ENCODE peak calls at places on chromosomes 16 and 17, in five cellular contexts. One of them, this sample, is unnamed.

GRCh38 chr16:66495440-66495839 is 54.5 kb downstream of the TK2 start:
- DNase-seq in GM04503: no peak
- DNase-seq in cardiac fibroblast: no peak
- DNase-seq in CD4-positive, alpha-beta T cell: no peak
- DNase-seq in HTR-8/SVneo: no peak
- DNase-seq in this sample: no peak

GRCh38 chr16:81443688-81444447 is 740 bp upstream of the CMIP start:
- DNase-seq in CD4-positive, alpha-beta T cell: no peak
- DNase-seq in cardiac fibroblast: no peak
- DNase-seq in GM04503: no peak
- DNase-seq in HTR-8/SVneo: no peak
- DNase-seq in this sample: no peak

GRCh38 chr17:81492706-81493105 is 19.9 kb downstream of the ACTG1 start:
- DNase-seq in CD4-positive, alpha-beta T cell: no peak
- DNase-seq in HTR-8/SVneo: no peak
- DNase-seq in cardiac fibroblast: no peak
- DNase-seq in GM04503: no peak
- DNase-seq in this sample: no peak

GRCh38 chr16:595942-596735 is 6.3 kb downstream of the RAB40C start:
- DNase-seq in HTR-8/SVneo: no peak
- DNase-seq in GM04503: no peak
- DNase-seq in CD4-positive, alpha-beta T cell: no peak
- DNase-seq in cardiac fibroblast: no peak
- DNase-seq in this sample: no peak

GRCh38 chr17:60557805-60558204 is 31.8 kb upstream of the APPBP2 start:
- DNase-seq in cardiac fibroblast: peak; percentile 33
- DNase-seq in CD4-positive, alpha-beta T cell: no peak
- DNase-seq in HTR-8/SVneo: no peak
- DNase-seq in GM04503: no peak
- DNase-seq in this sample: peak; percentile 7

GRCh38 chr16:47503936-47504335 is 42.8 kb downstream of the PHKB start:
- DNase-seq in HTR-8/SVneo: no peak
- DNase-seq in cardiac fibroblast: peak; percentile 41
- DNase-seq in CD4-positive, alpha-beta T cell: no peak
- DNase-seq in GM04503: no peak
- DNase-seq in this sample: no peak

GRCh38 chr17:42023524-42024349 is 3.8 kb downstream of the NKIRAS2 start:
- DNase-seq in HTR-8/SVneo: no peak
- DNase-seq in GM04503: no peak
- DNase-seq in cardiac fibroblast: no peak
- DNase-seq in CD4-positive, alpha-beta T cell: no peak
- DNase-seq in this sample: no peak

GRCh38 chr16:964696-965395 is 5.9 kb downstream of the LMF1 start:
- DNase-seq in CD4-positive, alpha-beta T cell: peak; percentile 69
- DNase-seq in cardiac fibroblast: no peak
- DNase-seq in HTR-8/SVneo: no peak
- DNase-seq in GM04503: no peak
- DNase-seq in this sample: no peak

GRCh38 chr16:54928421-54929089 is 2.1 kb upstream of the IRX5 start:
- DNase-seq in HTR-8/SVneo: no peak
- DNase-seq in GM04503: no peak
- DNase-seq in cardiac fibroblast: peak; percentile 46
- DNase-seq in CD4-positive, alpha-beta T cell: no peak
- DNase-seq in this sample: no peak

GRCh38 chr16:81094771-81095251 is 1.4 kb downstream of the GCSH start:
- DNase-seq in HTR-8/SVneo: no peak
- DNase-seq in cardiac fibroblast: peak; percentile 18
- DNase-seq in CD4-positive, alpha-beta T cell: no peak
- DNase-seq in GM04503: no peak
- DNase-seq in this sample: no peak

GRCh38 chr16:58543685-58544084 is 28.4 kb downstream of the SETD6 start:
- DNase-seq in HTR-8/SVneo: no peak
- DNase-seq in GM04503: no peak
- DNase-seq in cardiac fibroblast: no peak
- DNase-seq in CD4-positive, alpha-beta T cell: no peak
- DNase-seq in this sample: no peak

GRCh38 chr17:2124391-2124790 is 69.5 kb downstream of the HIC1 start:
- DNase-seq in CD4-positive, alpha-beta T cell: no peak
- DNase-seq in cardiac fibroblast: peak; percentile 26
- DNase-seq in GM04503: no peak
- DNase-seq in HTR-8/SVneo: no peak
- DNase-seq in this sample: no peak

GRCh38 chr17:82416771-82417170 is 1.4 kb upstream of the HEXD start:
- DNase-seq in CD4-positive, alpha-beta T cell: no peak
- DNase-seq in HTR-8/SVneo: no peak
- DNase-seq in GM04503: no peak
- DNase-seq in cardiac fibroblast: no peak
- DNase-seq in this sample: no peak

GRCh38 chr16:17452931-17453330 is 17.8 kb downstream of the XYLT1 start:
- DNase-seq in cardiac fibroblast: no peak
- DNase-seq in GM04503: no peak
- DNase-seq in CD4-positive, alpha-beta T cell: no peak
- DNase-seq in HTR-8/SVneo: no peak
- DNase-seq in this sample: no peak

GRCh38 chr16:70565053-70565452 is 41.4 kb downstream of the SF3B3 start:
- DNase-seq in HTR-8/SVneo: no peak
- DNase-seq in cardiac fibroblast: no peak
- DNase-seq in CD4-positive, alpha-beta T cell: no peak
- DNase-seq in GM04503: no peak
- DNase-seq in this sample: no peak

GRCh38 chr17:42354956-42355843 is 33.0 kb downstream of the STAT3 start:
- DNase-seq in HTR-8/SVneo: no peak
- DNase-seq in cardiac fibroblast: peak; percentile 62
- DNase-seq in CD4-positive, alpha-beta T cell: no peak
- DNase-seq in GM04503: peak; percentile 65
- DNase-seq in this sample: no peak

GRCh38 chr16:51884773-51885172 is 662.2 kb downstream of the TOX3 start:
- DNase-seq in CD4-positive, alpha-beta T cell: no peak
- DNase-seq in HTR-8/SVneo: no peak
- DNase-seq in GM04503: no peak
- DNase-seq in cardiac fibroblast: no peak
- DNase-seq in this sample: no peak

GRCh38 chr16:82020051-82020450 is 8.8 kb upstream of the SDR42E1 start:
- DNase-seq in CD4-positive, alpha-beta T cell: no peak
- DNase-seq in GM04503: no peak
- DNase-seq in HTR-8/SVneo: no peak
- DNase-seq in cardiac fibroblast: no peak
- DNase-seq in this sample: no peak

GRCh38 chr16:50253511-50253903 is 12.8 kb upstream of the ADCY7 start:
- DNase-seq in cardiac fibroblast: no peak
- DNase-seq in CD4-positive, alpha-beta T cell: no peak
- DNase-seq in GM04503: no peak
- DNase-seq in HTR-8/SVneo: no peak
- DNase-seq in this sample: no peak

GRCh38 chr17:15220785-15221184 is 44.3 kb downstream of the PMP22 start:
- DNase-seq in cardiac fibroblast: peak; percentile 35
- DNase-seq in CD4-positive, alpha-beta T cell: no peak
- DNase-seq in HTR-8/SVneo: no peak
- DNase-seq in GM04503: peak; percentile 28
- DNase-seq in this sample: no peak

GRCh38 chr17:36657763-36658490 is 56.5 kb downstream of the MRM1 start:
- DNase-seq in CD4-positive, alpha-beta T cell: no peak
- DNase-seq in GM04503: no peak
- DNase-seq in HTR-8/SVneo: no peak
- DNase-seq in cardiac fibroblast: no peak
- DNase-seq in this sample: no peak

GRCh38 chr17:39736319-39737165 is 1.2 kb upstream of the GRB7 start:
- DNase-seq in cardiac fibroblast: no peak
- DNase-seq in GM04503: no peak
- DNase-seq in HTR-8/SVneo: peak; percentile 63
- DNase-seq in CD4-positive, alpha-beta T cell: no peak
- DNase-seq in this sample: no peak

GRCh38 chr17:17849147-17849820 is 12.5 kb upstream of the SREBF1 start:
- DNase-seq in HTR-8/SVneo: no peak
- DNase-seq in CD4-positive, alpha-beta T cell: peak; percentile 81
- DNase-seq in cardiac fibroblast: peak; percentile 60
- DNase-seq in GM04503: no peak
- DNase-seq in this sample: peak; percentile 90

GRCh38 chr17:42313389-42313772 is 25.1 kb downstream of the STAT5A start:
- DNase-seq in HTR-8/SVneo: no peak
- DNase-seq in GM04503: no peak
- DNase-seq in CD4-positive, alpha-beta T cell: no peak
- DNase-seq in cardiac fibroblast: no peak
- DNase-seq in this sample: no peak

GRCh38 chr16:12901597-12902436 is at the start of gene SHISA9:
- DNase-seq in HTR-8/SVneo: no peak
- DNase-seq in GM04503: no peak
- DNase-seq in cardiac fibroblast: no peak
- DNase-seq in CD4-positive, alpha-beta T cell: no peak
- DNase-seq in this sample: no peak

GRCh38 chr17:42010898-42011516 is 6.2 kb downstream of the DNAJC7 start:
- DNase-seq in CD4-positive, alpha-beta T cell: no peak
- DNase-seq in GM04503: no peak
- DNase-seq in cardiac fibroblast: peak; percentile 68
- DNase-seq in HTR-8/SVneo: peak; percentile 63
- DNase-seq in this sample: no peak

GRCh38 chr16:64712027-64712426 is 409.8 kb downstream of the CDH11 start:
- DNase-seq in HTR-8/SVneo: no peak
- DNase-seq in CD4-positive, alpha-beta T cell: no peak
- DNase-seq in GM04503: no peak
- DNase-seq in cardiac fibroblast: peak; percentile 29
- DNase-seq in this sample: no peak

GRCh38 chr16:21161211-21161610 is 2.7 kb downstream of the LDAF1 start:
- DNase-seq in cardiac fibroblast: no peak
- DNase-seq in CD4-positive, alpha-beta T cell: no peak
- DNase-seq in GM04503: no peak
- DNase-seq in HTR-8/SVneo: no peak
- DNase-seq in this sample: no peak

GRCh38 chr16:13896543-13897182 is 23.3 kb upstream of the ERCC4 start:
- DNase-seq in cardiac fibroblast: peak; percentile 12
- DNase-seq in CD4-positive, alpha-beta T cell: no peak
- DNase-seq in GM04503: no peak
- DNase-seq in HTR-8/SVneo: no peak
- DNase-seq in this sample: no peak

GRCh38 chr16:27424772-27425498 is 23.0 kb downstream of the IL21R start:
- DNase-seq in cardiac fibroblast: no peak
- DNase-seq in CD4-positive, alpha-beta T cell: no peak
- DNase-seq in HTR-8/SVneo: no peak
- DNase-seq in GM04503: no peak
- DNase-seq in this sample: no peak

GRCh38 chr16:30000768-30001631 is 5.0 kb downstream of the INO80E start:
- DNase-seq in GM04503: no peak
- DNase-seq in HTR-8/SVneo: no peak
- DNase-seq in cardiac fibroblast: no peak
- DNase-seq in CD4-positive, alpha-beta T cell: no peak
- DNase-seq in this sample: no peak

GRCh38 chr17:79849953-79850352 is 10.7 kb upstream of the CBX4 start:
- DNase-seq in HTR-8/SVneo: no peak
- DNase-seq in cardiac fibroblast: no peak
- DNase-seq in GM04503: no peak
- DNase-seq in CD4-positive, alpha-beta T cell: no peak
- DNase-seq in this sample: no peak

GRCh38 chr17:55433629-55434422 is 12.2 kb upstream of the MMD start:
- DNase-seq in GM04503: peak; percentile 85
- DNase-seq in HTR-8/SVneo: peak; percentile 78
- DNase-seq in CD4-positive, alpha-beta T cell: no peak
- DNase-seq in cardiac fibroblast: peak; percentile 97
- DNase-seq in this sample: no peak

GRCh38 chr16:81707411-81708321 is 71.4 kb upstream of the PLCG2 start:
- DNase-seq in cardiac fibroblast: peak; percentile 29
- DNase-seq in HTR-8/SVneo: no peak
- DNase-seq in GM04503: no peak
- DNase-seq in CD4-positive, alpha-beta T cell: no peak
- DNase-seq in this sample: no peak

GRCh38 chr17:44502598-44503079 is 567 bp downstream of the GPATCH8 start:
- DNase-seq in cardiac fibroblast: peak; percentile 34
- DNase-seq in GM04503: no peak
- DNase-seq in CD4-positive, alpha-beta T cell: no peak
- DNase-seq in HTR-8/SVneo: no peak
- DNase-seq in this sample: no peak

GRCh38 chr16:8376430-8376829 is 213.9 kb downstream of the TMEM114 start:
- DNase-seq in HTR-8/SVneo: no peak
- DNase-seq in cardiac fibroblast: peak; percentile 2
- DNase-seq in CD4-positive, alpha-beta T cell: no peak
- DNase-seq in GM04503: no peak
- DNase-seq in this sample: no peak

GRCh38 chr17:79087428-79088143 is 13.0 kb downstream of the ENGASE start:
- DNase-seq in cardiac fibroblast: peak; percentile 60
- DNase-seq in CD4-positive, alpha-beta T cell: peak; percentile 51
- DNase-seq in HTR-8/SVneo: peak; percentile 84
- DNase-seq in GM04503: no peak
- DNase-seq in this sample: peak; percentile 69

GRCh38 chr17:38534498-38534885 is 71.3 kb downstream of the SRCIN1 start:
- DNase-seq in HTR-8/SVneo: no peak
- DNase-seq in cardiac fibroblast: no peak
- DNase-seq in GM04503: no peak
- DNase-seq in CD4-positive, alpha-beta T cell: no peak
- DNase-seq in this sample: no peak

GRCh38 chr17:63419949-63420867 is 25.9 kb downstream of the CYB561 start:
- DNase-seq in CD4-positive, alpha-beta T cell: no peak
- DNase-seq in cardiac fibroblast: no peak
- DNase-seq in GM04503: no peak
- DNase-seq in HTR-8/SVneo: no peak
- DNase-seq in this sample: peak; percentile 24

GRCh38 chr16:84740596-84741071 is 40.8 kb downstream of the USP10 start:
- DNase-seq in CD4-positive, alpha-beta T cell: no peak
- DNase-seq in HTR-8/SVneo: no peak
- DNase-seq in GM04503: no peak
- DNase-seq in cardiac fibroblast: no peak
- DNase-seq in this sample: no peak

This sample was measured in naive thymus-derived CD8-positive, alpha-beta T cell.